ENCODE peak calls at places on chromosomes 11 and 22, in five cellular contexts. One of them, this sample, is unnamed.

GRCh38 chr11:112408551-112408950 is 147.9 kb upstream of the PLET1 start:
- DNase-seq in tibial nerve: no peak
- DNase-seq in iPS DF 6.9: peak; percentile 9
- DNase-seq in small intestine: no peak
- DNase-seq in endothelial cell of umbilical vein: no peak
- DNase-seq in this sample: no peak

GRCh38 chr11:104967493-104968364 is 645 bp downstream of the CASP4 start:
- DNase-seq in tibial nerve: no peak
- DNase-seq in iPS DF 6.9: no peak
- DNase-seq in small intestine: peak; percentile 29
- DNase-seq in endothelial cell of umbilical vein: peak; percentile 75
- DNase-seq in this sample: no peak

GRCh38 chr11:133228406-133229330 is 303.6 kb downstream of the OPCML start:
- DNase-seq in tibial nerve: no peak
- DNase-seq in iPS DF 6.9: peak; percentile 48
- DNase-seq in small intestine: peak; percentile 24
- DNase-seq in endothelial cell of umbilical vein: no peak
- DNase-seq in this sample: no peak

GRCh38 chr11:1929621-1930447 is 10.3 kb downstream of the TNNT3 start:
- DNase-seq in tibial nerve: no peak
- DNase-seq in iPS DF 6.9: no peak
- DNase-seq in small intestine: no peak
- DNase-seq in endothelial cell of umbilical vein: no peak
- DNase-seq in this sample: no peak

GRCh38 chr11:94084164-94084563 is 44.5 kb upstream of the PANX1 start:
- DNase-seq in tibial nerve: no peak
- DNase-seq in iPS DF 6.9: no peak
- DNase-seq in small intestine: no peak
- DNase-seq in endothelial cell of umbilical vein: no peak
- DNase-seq in this sample: no peak

GRCh38 chr11:19191530-19192169 is 10.1 kb downstream of the CSRP3 start:
- DNase-seq in tibial nerve: no peak
- DNase-seq in iPS DF 6.9: no peak
- DNase-seq in small intestine: peak; percentile 78
- DNase-seq in endothelial cell of umbilical vein: no peak
- DNase-seq in this sample: no peak

GRCh38 chr11:7906481-7906880 is 24.6 kb downstream of the OR10A6 start:
- DNase-seq in tibial nerve: no peak
- DNase-seq in iPS DF 6.9: no peak
- DNase-seq in small intestine: no peak
- DNase-seq in endothelial cell of umbilical vein: no peak
- DNase-seq in this sample: no peak

GRCh38 chr11:41665633-41666032 is 206.2 kb upstream of the LRRC4C start:
- DNase-seq in tibial nerve: no peak
- DNase-seq in iPS DF 6.9: no peak
- DNase-seq in small intestine: peak; percentile 12
- DNase-seq in endothelial cell of umbilical vein: no peak
- DNase-seq in this sample: no peak

GRCh38 chr11:77821349-77821851 is 456 bp downstream of the AAMDC start:
- DNase-seq in tibial nerve: peak; percentile 13
- DNase-seq in iPS DF 6.9: no peak
- DNase-seq in small intestine: peak; percentile 29
- DNase-seq in endothelial cell of umbilical vein: peak; percentile 57
- DNase-seq in this sample: peak; percentile 44

GRCh38 chr11:47995318-47995717 is 15.0 kb downstream of the PTPRJ start:
- DNase-seq in tibial nerve: no peak
- DNase-seq in iPS DF 6.9: no peak
- DNase-seq in small intestine: peak; percentile 83
- DNase-seq in endothelial cell of umbilical vein: no peak
- DNase-seq in this sample: no peak

GRCh38 chr11:45832835-45833446 is 14.3 kb upstream of the CRY2 start:
- DNase-seq in tibial nerve: no peak
- DNase-seq in iPS DF 6.9: no peak
- DNase-seq in small intestine: no peak
- DNase-seq in endothelial cell of umbilical vein: no peak
- DNase-seq in this sample: no peak

GRCh38 chr11:57402188-57403066 is 12.0 kb upstream of the PRG2 start:
- DNase-seq in tibial nerve: no peak
- DNase-seq in iPS DF 6.9: no peak
- DNase-seq in small intestine: no peak
- DNase-seq in endothelial cell of umbilical vein: no peak
- DNase-seq in this sample: no peak

GRCh38 chr22:45200862-45201511 is 37.3 kb downstream of the NUP50 start:
- DNase-seq in tibial nerve: no peak
- DNase-seq in iPS DF 6.9: no peak
- DNase-seq in small intestine: no peak
- DNase-seq in endothelial cell of umbilical vein: no peak
- DNase-seq in this sample: no peak

GRCh38 chr22:25348391-25348790 is 129.0 kb downstream of the CRYBB2 start:
- DNase-seq in tibial nerve: no peak
- DNase-seq in iPS DF 6.9: no peak
- DNase-seq in small intestine: no peak
- DNase-seq in endothelial cell of umbilical vein: no peak
- DNase-seq in this sample: no peak

GRCh38 chr22:25350551-25350971 is 131.1 kb downstream of the CRYBB2 start:
- DNase-seq in tibial nerve: no peak
- DNase-seq in iPS DF 6.9: no peak
- DNase-seq in small intestine: no peak
- DNase-seq in endothelial cell of umbilical vein: no peak
- DNase-seq in this sample: no peak

GRCh38 chr22:25351631-25352293 is 132.3 kb downstream of the CRYBB2 start:
- DNase-seq in tibial nerve: no peak
- DNase-seq in iPS DF 6.9: no peak
- DNase-seq in small intestine: no peak
- DNase-seq in endothelial cell of umbilical vein: no peak
- DNase-seq in this sample: no peak

GRCh38 chr22:25346859-25347751 is 127.7 kb downstream of the CRYBB2 start:
- DNase-seq in tibial nerve: no peak
- DNase-seq in iPS DF 6.9: no peak
- DNase-seq in small intestine: no peak
- DNase-seq in endothelial cell of umbilical vein: no peak
- DNase-seq in this sample: no peak

GRCh38 chr22:25347752-25348102 is 128.3 kb downstream of the CRYBB2 start:
- DNase-seq in tibial nerve: no peak
- DNase-seq in iPS DF 6.9: no peak
- DNase-seq in small intestine: no peak
- DNase-seq in endothelial cell of umbilical vein: peak; percentile 53
- DNase-seq in this sample: no peak
- H3K27ac ChIP-seq in tibial nerve: no peak overlapping the region
- H3K27ac ChIP-seq in iPS DF 6.9: no peak overlapping the region
- H3K27ac ChIP-seq in small intestine: no peak overlapping the region
- H3K27ac ChIP-seq in endothelial cell of umbilical vein: peak overlapping the region; percentile 61
- H3K27ac ChIP-seq in this sample: no peak overlapping the region

GRCh38 chr22:21818487-21819182 is 48.8 kb downstream of the MAPK1 start:
- DNase-seq in tibial nerve: no peak
- DNase-seq in iPS DF 6.9: no peak
- DNase-seq in small intestine: no peak
- DNase-seq in endothelial cell of umbilical vein: no peak
- DNase-seq in this sample: no peak

GRCh38 chr22:21815958-21816357 is 51.5 kb downstream of the MAPK1 start:
- DNase-seq in tibial nerve: no peak
- DNase-seq in iPS DF 6.9: no peak
- DNase-seq in small intestine: no peak
- DNase-seq in endothelial cell of umbilical vein: peak; percentile 24
- DNase-seq in this sample: no peak

GRCh38 chr22:21815357-21815756 is 52.1 kb downstream of the MAPK1 start:
- DNase-seq in tibial nerve: no peak
- DNase-seq in iPS DF 6.9: no peak
- DNase-seq in small intestine: no peak
- DNase-seq in endothelial cell of umbilical vein: no peak
- DNase-seq in this sample: no peak

GRCh38 chr22:21816472-21816786 is 51.0 kb downstream of the MAPK1 start:
- DNase-seq in tibial nerve: no peak
- DNase-seq in iPS DF 6.9: no peak
- DNase-seq in small intestine: no peak
- DNase-seq in endothelial cell of umbilical vein: no peak
- DNase-seq in this sample: no peak

DNA sequence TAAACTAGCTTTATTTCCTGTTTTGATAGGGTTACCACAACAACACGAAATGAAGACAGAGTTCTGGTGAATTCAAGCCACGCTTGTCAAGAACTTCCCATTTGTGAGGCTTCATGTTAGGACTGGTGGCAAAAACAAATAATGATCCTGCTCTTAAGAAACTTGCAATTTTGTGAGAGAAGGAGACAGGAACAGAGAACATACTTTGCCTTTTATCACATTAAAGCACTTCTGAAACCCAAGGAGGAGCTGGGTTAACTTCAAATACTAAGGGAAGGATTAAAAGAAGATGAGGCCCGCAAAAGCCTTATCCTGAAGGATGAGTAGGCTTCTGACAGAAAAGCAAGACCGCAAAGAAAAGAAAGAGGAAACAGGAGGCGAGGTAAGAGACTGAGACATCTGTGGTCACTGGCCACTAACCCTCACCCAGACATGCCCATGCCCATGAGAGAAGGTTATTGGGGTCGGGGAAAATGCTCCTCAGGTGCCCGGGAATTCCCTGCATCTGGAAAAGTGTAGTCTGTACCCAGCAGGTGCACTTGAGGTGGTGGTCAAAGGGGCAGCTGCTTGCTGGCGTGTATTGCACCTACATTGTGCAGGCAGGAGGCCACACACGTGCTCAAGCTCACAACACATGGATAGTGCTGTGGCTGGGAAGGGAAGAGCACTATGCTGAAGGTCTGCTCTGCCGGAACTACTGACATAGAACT is 50.5 kb downstream of the MAPK1 start:
- DNase-seq in tibial nerve: no peak
- DNase-seq in iPS DF 6.9: no peak
- DNase-seq in small intestine: peak; percentile 88
- DNase-seq in endothelial cell of umbilical vein: peak; percentile 95
- DNase-seq in this sample: no peak
- H3K27ac ChIP-seq in tibial nerve: peak overlapping the region; percentile 72
- H3K27ac ChIP-seq in iPS DF 6.9: no peak overlapping the region
- H3K27ac ChIP-seq in small intestine: peak overlapping the region; percentile 78
- H3K27ac ChIP-seq in endothelial cell of umbilical vein: peak overlapping the region; percentile 96
- H3K27ac ChIP-seq in this sample: peak overlapping the region; percentile 81

GRCh38 chr11:61380914-61381313 is 11.5 kb upstream of the TMEM216 start:
- DNase-seq in tibial nerve: no peak
- DNase-seq in iPS DF 6.9: no peak
- DNase-seq in small intestine: peak; percentile 90
- DNase-seq in endothelial cell of umbilical vein: no peak
- DNase-seq in this sample: no peak

GRCh38 chr11:61375709-61376108 is 13.5 kb downstream of the TMEM138 start:
- DNase-seq in tibial nerve: peak; percentile 36
- DNase-seq in iPS DF 6.9: no peak
- DNase-seq in small intestine: no peak
- DNase-seq in endothelial cell of umbilical vein: no peak
- DNase-seq in this sample: no peak

GRCh38 chr11:61372659-61373058 is 10.5 kb downstream of the TMEM138 start:
- DNase-seq in tibial nerve: no peak
- DNase-seq in iPS DF 6.9: no peak
- DNase-seq in small intestine: no peak
- DNase-seq in endothelial cell of umbilical vein: no peak
- DNase-seq in this sample: no peak

GRCh38 chr11:61378713-61379313 is 13.6 kb upstream of the TMEM216 start:
- DNase-seq in tibial nerve: peak; percentile 74
- DNase-seq in iPS DF 6.9: no peak
- DNase-seq in small intestine: no peak
- DNase-seq in endothelial cell of umbilical vein: no peak
- DNase-seq in this sample: no peak

GRCh38 chr11:61377461-61378160 is 14.8 kb upstream of the TMEM216 start:
- DNase-seq in tibial nerve: no peak
- DNase-seq in iPS DF 6.9: no peak
- DNase-seq in small intestine: no peak
- DNase-seq in endothelial cell of umbilical vein: no peak
- DNase-seq in this sample: no peak
- H3K27ac ChIP-seq in tibial nerve: no peak overlapping the region
- H3K27ac ChIP-seq in iPS DF 6.9: no peak overlapping the region
- H3K27ac ChIP-seq in small intestine: no peak overlapping the region
- H3K27ac ChIP-seq in endothelial cell of umbilical vein: no peak overlapping the region
- H3K27ac ChIP-seq in this sample: no peak overlapping the region

GRCh38 chr11:72575533-72576170 is 98.6 kb downstream of the PDE2A start:
- DNase-seq in tibial nerve: no peak
- DNase-seq in iPS DF 6.9: no peak
- DNase-seq in small intestine: no peak
- DNase-seq in endothelial cell of umbilical vein: no peak
- DNase-seq in this sample: no peak

GRCh38 chr11:72574046-72574445 is 100.2 kb downstream of the PDE2A start:
- DNase-seq in tibial nerve: no peak
- DNase-seq in iPS DF 6.9: no peak
- DNase-seq in small intestine: no peak
- DNase-seq in endothelial cell of umbilical vein: no peak
- DNase-seq in this sample: no peak

GRCh38 chr11:72570893-72571741 is 103.1 kb downstream of the PDE2A start:
- DNase-seq in tibial nerve: no peak
- DNase-seq in iPS DF 6.9: no peak
- DNase-seq in small intestine: no peak
- DNase-seq in endothelial cell of umbilical vein: no peak
- DNase-seq in this sample: no peak

GRCh38 chr11:72574534-72575460 is 99.4 kb downstream of the PDE2A start:
- DNase-seq in tibial nerve: no peak
- DNase-seq in iPS DF 6.9: no peak
- DNase-seq in small intestine: no peak
- DNase-seq in endothelial cell of umbilical vein: no peak
- DNase-seq in this sample: no peak

GRCh38 chr11:72573380-72573949 is 100.8 kb downstream of the PDE2A start:
- DNase-seq in tibial nerve: no peak
- DNase-seq in iPS DF 6.9: no peak
- DNase-seq in small intestine: peak; percentile 19
- DNase-seq in endothelial cell of umbilical vein: peak; percentile 46
- DNase-seq in this sample: no peak
- H3K27ac ChIP-seq in tibial nerve: no peak overlapping the region
- H3K27ac ChIP-seq in iPS DF 6.9: no peak overlapping the region
- H3K27ac ChIP-seq in small intestine: no peak overlapping the region
- H3K27ac ChIP-seq in endothelial cell of umbilical vein: no peak overlapping the region
- H3K27ac ChIP-seq in this sample: no peak overlapping the region

GRCh38 chr11:69040581-69041260 is 8.0 kb upstream of the TPCN2 start:
- DNase-seq in tibial nerve: no peak
- DNase-seq in iPS DF 6.9: no peak
- DNase-seq in small intestine: no peak
- DNase-seq in endothelial cell of umbilical vein: no peak
- DNase-seq in this sample: no peak
- H3K27ac ChIP-seq in tibial nerve: peak overlapping the region; percentile 18
- H3K27ac ChIP-seq in iPS DF 6.9: no peak overlapping the region
- H3K27ac ChIP-seq in small intestine: no peak overlapping the region
- H3K27ac ChIP-seq in endothelial cell of umbilical vein: no peak overlapping the region
- H3K27ac ChIP-seq in this sample: no peak overlapping the region

DNA sequence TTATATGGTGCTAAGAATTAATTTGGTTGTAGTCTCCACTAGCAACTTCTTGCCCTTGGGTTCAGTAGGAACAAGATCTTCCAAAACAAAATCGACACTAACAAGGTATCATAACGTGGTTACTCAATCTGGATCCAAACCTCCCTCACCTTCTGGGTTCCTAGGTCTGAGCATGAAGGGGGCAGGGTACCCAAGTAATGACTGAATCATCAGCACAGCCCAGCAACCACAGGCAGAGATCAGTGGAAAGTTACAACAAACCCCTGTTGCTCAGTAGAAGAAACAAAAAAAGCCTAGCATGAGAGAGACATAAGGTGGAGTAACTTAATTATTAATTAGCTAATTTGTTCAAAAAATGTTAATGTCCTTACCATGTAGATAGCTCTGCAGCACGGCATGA is 221.4 kb downstream of the BLID start:
- DNase-seq in tibial nerve: no peak
- DNase-seq in iPS DF 6.9: no peak
- DNase-seq in small intestine: no peak
- DNase-seq in endothelial cell of umbilical vein: no peak
- DNase-seq in this sample: no peak
- H3K27ac ChIP-seq in tibial nerve: no peak overlapping the region
- H3K27ac ChIP-seq in iPS DF 6.9: no peak overlapping the region
- H3K27ac ChIP-seq in small intestine: no peak overlapping the region
- H3K27ac ChIP-seq in endothelial cell of umbilical vein: no peak overlapping the region
- H3K27ac ChIP-seq in this sample: no peak overlapping the region

GRCh38 chr11:122678406-122678805 is 22.9 kb downstream of the UBASH3B start:
- DNase-seq in tibial nerve: no peak
- DNase-seq in iPS DF 6.9: no peak
- DNase-seq in small intestine: no peak
- DNase-seq in endothelial cell of umbilical vein: no peak
- DNase-seq in this sample: no peak
- H3K27ac ChIP-seq in tibial nerve: no peak overlapping the region
- H3K27ac ChIP-seq in iPS DF 6.9: no peak overlapping the region
- H3K27ac ChIP-seq in small intestine: no peak overlapping the region
- H3K27ac ChIP-seq in endothelial cell of umbilical vein: no peak overlapping the region
- H3K27ac ChIP-seq in this sample: no peak overlapping the region